ENCODE peak calls at places on chromosome 7, in six cellular contexts. Y, O, G, F, B and W are unnamed samples.

GRCh38 chr7:137873524-137873923 is 26.8 kb upstream of the DGKI start:
- DNase-seq in Y (no peak), O (no peak), G (no peak), F (no peak), B (no peak), W (no peak)

GRCh38 chr7:75776295-75776971 is 4.4 kb upstream of the CCL26 start:
- DNase-seq in Y (no peak), O (peak; percentile 54), G (no peak), F (no peak), B (no peak), W (no peak)

GRCh38 chr7:158728911-158729645 is 24.5 kb upstream of the NCAPG2 start:
- DNase-seq in Y (no peak), O (no peak), G (no peak), F (no peak), B (no peak), W (no peak)

GRCh38 chr7:10910447-10910846 is 63.2 kb upstream of the PHF14 start:
- DNase-seq in Y (no peak), O (no peak), G (no peak), F (no peak), B (no peak), W (no peak)

GRCh38 chr7:105497016-105497415 is 25.1 kb downstream of the PUS7 start:
- DNase-seq in Y (no peak), O (peak; percentile 16), G (no peak), F (no peak), B (no peak), W (no peak)

GRCh38 chr7:44286618-44287487 is 38.5 kb downstream of the CAMK2B start:
- DNase-seq in Y (no peak), O (no peak), G (no peak), F (no peak), B (no peak), W (peak; percentile 18)

GRCh38 chr7:33870120-33870519 is 35.2 kb upstream of the BMPER start:
- DNase-seq in Y (no peak), O (no peak), G (no peak), F (no peak), B (no peak), W (no peak)

GRCh38 chr7:88204525-88205103 is 15.2 kb downstream of the SRI start:
- DNase-seq in Y (no peak), O (no peak), G (no peak), F (no peak), B (no peak), W (no peak)

GRCh38 chr7:78516450-78516849 is 717.9 kb downstream of the PHTF2 start:
- DNase-seq in Y (no peak), O (no peak), G (no peak), F (no peak), B (no peak), W (no peak)

GRCh38 chr7:151722533-151722932 is 154.4 kb downstream of the PRKAG2 start:
- DNase-seq in Y (no peak), O (no peak), G (no peak), F (no peak), B (no peak), W (no peak)

GRCh38 chr7:4944939-4945338 is 14.0 kb downstream of the MMD2 start:
- DNase-seq in Y (no peak), O (no peak), G (no peak), F (no peak), B (no peak), W (no peak)

GRCh38 chr7:141039366-141039765 is 24.6 kb upstream of the MRPS33 start:
- DNase-seq in Y (no peak), O (no peak), G (no peak), F (no peak), B (no peak), W (no peak)

GRCh38 chr7:24197852-24198251 is 86.1 kb upstream of the NPY start:
- DNase-seq in Y (no peak), O (no peak), G (no peak), F (no peak), B (no peak), W (no peak)

GRCh38 chr7:84190016-84190705 is 4.4 kb downstream of the SEMA3A start:
- DNase-seq in Y (no peak), O (no peak), G (no peak), F (no peak), B (peak; percentile 23), W (no peak)

GRCh38 chr7:48875300-48875916 is 48.9 kb upstream of the CDC14C start:
- DNase-seq in Y (peak; percentile 82), O (peak; percentile 41), G (no peak), F (no peak), B (no peak), W (peak; percentile 73)

GRCh38 chr7:145643981-145644380 is 472.6 kb upstream of the CNTNAP2 start:
- DNase-seq in Y (no peak), O (no peak), G (no peak), F (no peak), B (no peak), W (no peak)

GRCh38 chr7:84490661-84491060 is 296.1 kb upstream of the SEMA3A start:
- DNase-seq in Y (peak; percentile 11), O (no peak), G (no peak), F (peak; percentile 14), B (no peak), W (no peak)

GRCh38 chr7:5363729-5364128 is 59.9 kb downstream of the TNRC18 start:
- DNase-seq in Y (no peak), O (no peak), G (no peak), F (no peak), B (no peak), W (no peak)

GRCh38 chr7:16657656-16658279 is 11.8 kb downstream of the BZW2 start:
- DNase-seq in Y (peak; percentile 70), O (peak; percentile 47), G (no peak), F (peak; percentile 62), B (no peak), W (peak; percentile 50)

GRCh38 chr7:41451826-41452225 is 251.1 kb downstream of the INHBA start:
- DNase-seq in Y (no peak), O (peak; percentile 57), G (no peak), F (no peak), B (peak; percentile 5), W (no peak)

GRCh38 chr7:95421847-95422444 is 12.9 kb downstream of the PON2 start:
- DNase-seq in Y (no peak), O (no peak), G (no peak), F (no peak), B (no peak), W (no peak)

GRCh38 chr7:44153948-44154335 is 12.8 kb upstream of the MYL7 start:
- DNase-seq in Y (no peak), O (no peak), G (no peak), F (no peak), B (no peak), W (no peak)

GRCh38 chr7:142177869-142178268 is 66.4 kb downstream of the MGAM2 start:
- DNase-seq in Y (no peak), O (peak; percentile 59), G (no peak), F (no peak), B (no peak), W (no peak)

GRCh38 chr7:10412426-10413019 is 561.1 kb upstream of the PHF14 start:
- DNase-seq in Y (peak; percentile 71), O (peak; percentile 11), G (peak; percentile 47), F (peak; percentile 33), B (peak; percentile 59), W (no peak)

GRCh38 chr7:100173806-100174495 is 3.2 kb downstream of the GPC2 start:
- DNase-seq in Y (no peak), O (no peak), G (peak; percentile 36), F (no peak), B (no peak), W (no peak)

GRCh38 chr7:100177040-100178001 is at the start of the genes GPC2 and STAG3:
- DNase-seq in Y (peak; percentile 96), O (peak; percentile 95), G (peak; percentile 98), F (peak; percentile 99), B (peak; percentile 99), W (peak; percentile 99)

GRCh38 chr7:100174582-100174981 is 2.6 kb downstream of the GPC2 start:
- DNase-seq in Y (no peak), O (no peak), G (no peak), F (no peak), B (no peak), W (no peak)

GRCh38 chr7:100176096-100176835 is 915 bp downstream of the GPC2 start:
- DNase-seq in Y (no peak), O (no peak), G (no peak), F (no peak), B (no peak), W (no peak)

GRCh38 chr7:100175296-100175935 is 1.8 kb downstream of the GPC2 start:
- DNase-seq in Y (no peak), O (no peak), G (no peak), F (no peak), B (no peak), W (no peak)
- H4K20me1 ChIP-seq in Y (no peaks in the 10 kb centered on the region), O (no peaks in the 10 kb centered on the region), G (no peaks in the 10 kb centered on the region), F (peaks cover 4% of the 10 kb centered on the region), B (no peaks in the 10 kb centered on the region), W (no peaks in the 10 kb centered on the region)

GRCh38 chr7:128860158-128861073 is 2.2 kb upstream of the ATP6V1F start:
- DNase-seq in Y (no peak), O (no peak), G (peak; percentile 45), F (peak; percentile 91), B (no peak), W (peak; percentile 50)
- H4K20me1 ChIP-seq in Y (peaks cover 18% of the 10 kb centered on the region), O (no peaks in the 10 kb centered on the region), G (peaks cover 4% of the 10 kb centered on the region), F (no peaks in the 10 kb centered on the region), B (no peaks in the 10 kb centered on the region), W (no peaks in the 10 kb centered on the region)

GRCh38 chr7:133053321-133053891 is 28.5 kb downstream of the CHCHD3 start:
- DNase-seq in Y (no peak), O (peak; percentile 94), G (no peak), F (no peak), B (no peak), W (no peak)
- H4K20me1 ChIP-seq in Y (peaks cover 10% of the 10 kb centered on the region), O (peaks cover 3% of the 10 kb centered on the region), G (peaks cover 35% of the 10 kb centered on the region), F (peaks cover 30% of the 10 kb centered on the region), B (peaks cover 3% of the 10 kb centered on the region), W (no peaks in the 10 kb centered on the region)

GRCh38 chr7:27186450-27187157 is 1.6 kb upstream of the HOXA11 start:
- DNase-seq in Y (no peak), O (no peak), G (no peak), F (no peak), B (peak; percentile 60), W (peak; percentile 16)

GRCh38 chr7:27183682-27184341 is 1.2 kb downstream of the HOXA11 start:
- DNase-seq in Y (no peak), O (no peak), G (no peak), F (no peak), B (peak; percentile 56), W (peak; percentile 29)

GRCh38 chr7:27185708-27186449 is 847 bp upstream of the HOXA11 start:
- DNase-seq in Y (no peak), O (no peak), G (no peak), F (no peak), B (peak; percentile 54), W (peak; percentile 35)

GRCh38 chr7:27184342-27185012 is 555 bp downstream of the HOXA11 start:
- DNase-seq in Y (no peak), O (peak; percentile 21), G (no peak), F (no peak), B (peak; percentile 47), W (peak; percentile 55)

DNA sequence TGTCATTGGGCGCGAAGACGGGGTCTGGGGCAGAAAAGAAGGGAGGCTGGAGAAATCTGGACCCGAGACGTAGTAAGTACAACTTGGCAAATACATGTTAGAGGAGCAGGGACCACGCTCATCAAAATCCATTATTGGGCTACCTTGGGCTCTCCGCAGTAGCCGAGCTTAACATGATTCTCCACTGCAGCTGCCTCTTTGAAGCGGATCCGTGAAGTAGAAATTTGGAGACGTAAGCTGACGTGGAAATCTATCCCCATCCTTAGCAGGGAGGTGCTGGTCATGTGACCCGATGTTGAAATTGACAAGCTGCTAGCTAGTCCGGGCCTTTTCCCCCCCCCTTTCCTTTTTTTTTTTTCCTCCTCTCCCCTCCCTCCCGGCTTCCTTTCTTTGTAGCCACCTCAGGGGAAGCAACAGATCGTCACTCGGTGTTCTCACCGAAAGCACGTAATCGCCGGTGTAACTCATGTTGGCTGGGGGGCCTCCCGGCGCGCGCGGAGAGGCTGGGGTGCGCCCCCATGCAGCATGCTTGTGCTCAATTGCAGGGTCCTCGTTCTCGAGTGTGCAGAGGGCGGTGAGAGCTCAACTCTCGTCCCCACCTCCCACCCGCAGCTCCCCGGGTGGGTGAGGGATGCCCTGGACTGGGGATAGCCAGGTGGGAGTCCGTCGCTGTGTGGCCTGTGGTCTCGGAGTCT is at the start of gene HOXA11:
- DNase-seq in Y (peak; percentile 85), O (no peak), G (no peak), F (no peak), B (peak; percentile 94), W (peak; percentile 35)
- H4K20me1 ChIP-seq in Y (no peaks in the 10 kb centered on the region), O (no peaks in the 10 kb centered on the region), G (no peaks in the 10 kb centered on the region), F (no peaks in the 10 kb centered on the region), B (no peaks in the 10 kb centered on the region), W (no peaks in the 10 kb centered on the region)